ENCODE peak calls at places on chromosomes 11 and 22, in four cellular contexts. D is esophagus muscularis mucosa, J is A549, K is IMR-90. P is an unnamed sample.

GRCh38 chr22:47091241-47091691 is 328.8 kb downstream of the TBC1D22A start:
- DNase-seq in K (no peak), D (no peak), J (no peak), P (no peak)

GRCh38 chr22:43060213-43060612 is 29.0 kb downstream of the TTLL1 start:
- DNase-seq in K (no peak), J (peak; percentile 33), D (no peak), P (peak; percentile 42)

GRCh38 chr11:45885274-45885920 is at the start of gene MAPK8IP1:
- DNase-seq in K (no peak), D (no peak), J (peak; percentile 27), P (peak; percentile 41)

GRCh38 chr11:12239396-12240298 is 129.3 kb downstream of the MICAL2 start:
- DNase-seq in K (peak; percentile 48), J (no peak), D (no peak), P (peak; percentile 66)

GRCh38 chr11:111049131-111049530 is 196.4 kb upstream of the POU2AF2 start:
- DNase-seq in K (no peak), J (no peak), D (no peak), P (no peak)

GRCh38 chr22:19467912-19468311 is 11.1 kb downstream of the UFD1 start:
- DNase-seq in J (no peak), D (no peak), K (no peak), P (no peak)

GRCh38 chr11:88231894-88232482 is 56.7 kb upstream of the RAB38 start:
- DNase-seq in J (peak; percentile 7), K (peak; percentile 40), D (no peak), P (peak; percentile 70)

GRCh38 chr11:69403556-69404215 is 77.8 kb upstream of the LINC01488 start:
- DNase-seq in D (no peak), K (peak; percentile 82), J (peak; percentile 37), P (peak; percentile 91)

GRCh38 chr22:30000566-30000965 is 79.7 kb upstream of the HORMAD2 start:
- DNase-seq in J (no peak), D (no peak), K (peak; percentile 82), P (peak; percentile 18)

GRCh38 chr11:75797796-75798195 is 17.2 kb upstream of the UVRAG start:
- DNase-seq in K (peak; percentile 16), J (no peak), D (no peak), P (peak; percentile 56)

GRCh38 chr11:135069884-135070283 is 657.8 kb upstream of the B3GAT1 start:
- DNase-seq in D (no peak), K (peak; percentile 15), J (peak; percentile 1), P (peak; percentile 1)

GRCh38 chr11:83610996-83611395 is 324.8 kb upstream of the CCDC90B start:
- DNase-seq in K (no peak), J (no peak), D (no peak), P (no peak)

GRCh38 chr11:33802414-33802950 is 28.2 kb upstream of the FBXO3 start:
- DNase-seq in K (peak; percentile 88), J (peak; percentile 81), D (no peak), P (peak; percentile 91)

GRCh38 chr11:119889728-119890280 is 160.8 kb upstream of the NECTIN1 start:
- DNase-seq in K (no peak), D (no peak), J (no peak), P (no peak)

GRCh38 chr11:14593671-14594070 is 49.9 kb upstream of the PDE3B start:
- DNase-seq in K (no peak), D (no peak), J (no peak), P (no peak)

GRCh38 chr22:16968218-16968595 is 39.8 kb downstream of the GAB4 start:
- DNase-seq in J (no peak), D (peak; percentile 89), K (no peak), P (no peak)

GRCh38 chr11:2136209-2136951 is 2.8 kb downstream of the IGF2 start:
- DNase-seq in D (no peak), J (no peak), K (no peak), P (no peak)

GRCh38 chr22:19903031-19903430 is 38.5 kb upstream of the COMT start:
- DNase-seq in K (no peak), J (no peak), D (no peak), P (no peak)

GRCh38 chr11:2093575-2094353 is 45.4 kb downstream of the IGF2 start:
- DNase-seq in D (no peak), K (no peak), J (no peak), P (no peak)

GRCh38 chr11:119727523-119728081 is 1.4 kb downstream of the NECTIN1 start:
- DNase-seq in D (no peak), J (no peak), K (no peak), P (peak; percentile 60)

GRCh38 chr22:22538226-22538989 is 18.3 kb upstream of the ZNF280A start:
- DNase-seq in J (no peak), D (no peak), K (no peak), P (no peak)

GRCh38 chr22:24302591-24302990 is 32.0 kb downstream of the SPECC1L start:
- DNase-seq in K (no peak), J (no peak), D (no peak), P (no peak)

GRCh38 chr22:45867118-45867905 is 109.7 kb downstream of the WNT7B start:
- DNase-seq in K (no peak), D (peak; percentile 39), J (no peak), P (no peak)

GRCh38 chr11:43927070-43927469 is 15.4 kb upstream of the C11orf96 start:
- DNase-seq in J (no peak), D (no peak), K (no peak), P (no peak)

GRCh38 chr11:65866524-65867283 is 5.9 kb downstream of the EFEMP2 start:
- DNase-seq in K (no peak), J (no peak), D (no peak), P (no peak)

GRCh38 chr11:61885166-61885778 is 6.1 kb downstream of the FADS3 start:
- DNase-seq in K (no peak), D (no peak), J (no peak), P (no peak)

GRCh38 chr22:37448521-37449150 is 21.4 kb upstream of the ELFN2 start:
- DNase-seq in D (no peak), J (no peak), K (no peak), P (no peak)

GRCh38 chr22:18044548-18045271 is 20.3 kb upstream of the MICAL3 start:
- DNase-seq in K (peak; percentile 63), J (no peak), D (no peak), P (no peak)

GRCh38 chr11:96082936-96083335 is 159.0 kb upstream of the MTMR2 start:
- DNase-seq in K (no peak), D (no peak), J (no peak), P (no peak)

GRCh38 chr11:69972351-69972802 is 105.7 kb upstream of the ANO1 start:
- DNase-seq in K (no peak), J (no peak), D (no peak), P (no peak)

GRCh38 chr22:16949561-16949960 is 58.5 kb downstream of the GAB4 start:
- DNase-seq in D (no peak), K (no peak), J (no peak), P (no peak)

DNA sequence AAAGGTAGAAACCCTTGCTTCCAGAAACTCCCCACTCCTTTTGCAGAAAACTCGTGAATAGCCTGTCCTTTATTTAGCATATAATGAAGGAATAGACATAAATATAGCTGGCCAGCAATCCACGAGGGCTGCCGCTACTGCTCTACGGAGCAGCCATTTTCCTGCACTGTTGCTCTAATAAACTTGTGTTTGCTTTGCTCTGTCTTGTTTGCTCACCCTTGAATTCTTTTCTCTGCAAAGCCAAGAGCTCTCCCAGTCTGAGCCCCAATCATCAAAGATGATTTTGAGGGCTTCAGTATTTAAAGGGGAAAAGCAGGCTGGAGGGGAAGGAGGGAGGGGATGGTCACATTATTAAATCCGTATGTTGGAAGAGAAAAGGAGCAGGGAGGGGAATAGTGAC is 16.6 kb upstream of the CHKA start:
- DNase-seq in K (no peak), D (no peak), J (no peak), P (no peak)
- H3K27ac ChIP-seq in K (no peak overlapping the region), D (no peak overlapping the region), J (peak overlapping the region; percentile 78), P (no peak overlapping the region)

DNA sequence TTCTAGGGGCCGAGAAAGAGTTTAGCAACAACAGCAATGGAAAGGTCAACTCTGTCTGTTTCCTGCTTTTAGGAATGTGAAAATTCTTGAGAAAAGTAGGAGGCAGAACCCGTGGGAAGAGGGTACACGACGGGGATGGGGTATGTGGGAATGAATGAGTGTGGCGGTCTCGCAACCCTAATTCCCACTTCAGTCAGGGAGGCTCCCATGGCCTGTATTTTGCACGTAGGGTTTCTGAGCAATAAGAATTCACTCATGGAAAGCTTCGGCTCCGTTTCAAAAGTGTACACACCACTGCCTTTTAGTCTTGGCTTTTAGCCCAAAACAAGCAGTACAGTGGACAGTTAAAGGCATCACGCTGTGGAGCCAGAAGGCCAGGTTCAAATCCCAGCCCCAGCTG is 116.7 kb downstream of the MN1 start:
- DNase-seq in J (no peak), K (peak; percentile 6), D (no peak), P (no peak)
- H3K27ac ChIP-seq in J (no peak overlapping the region), K (no peak overlapping the region), D (peak overlapping the region; percentile 75), P (no peak overlapping the region)

GRCh38 chr22:49656291-49656851 is 171.3 kb downstream of the BRD1 start:
- DNase-seq in D (no peak), K (no peak), J (no peak), P (no peak)
- H3K27ac ChIP-seq in D (no peak overlapping the region), K (no peak overlapping the region), J (no peak overlapping the region), P (no peak overlapping the region)

GRCh38 chr11:126123686-126124085 is 61.0 kb upstream of the CDON start:
- DNase-seq in K (no peak), J (no peak), D (no peak), P (peak; percentile 25)
- H3K27ac ChIP-seq in K (no peak overlapping the region), J (no peak overlapping the region), D (no peak overlapping the region), P (no peak overlapping the region)

GRCh38 chr22:41247703-41248102 is 7.0 kb upstream of the CHADL start:
- DNase-seq in K (no peak), D (no peak), J (no peak), P (no peak)

GRCh38 chr22:41250127-41250526 is 9.4 kb upstream of the CHADL start:
- DNase-seq in J (no peak), K (no peak), D (no peak), P (no peak)

GRCh38 chr22:41249442-41249841 is 8.7 kb upstream of the CHADL start:
- DNase-seq in K (no peak), J (no peak), D (no peak), P (no peak)

GRCh38 chr22:41248758-41249157 is 8.0 kb upstream of the CHADL start:
- DNase-seq in K (no peak), J (no peak), D (no peak), P (no peak)

DNA sequence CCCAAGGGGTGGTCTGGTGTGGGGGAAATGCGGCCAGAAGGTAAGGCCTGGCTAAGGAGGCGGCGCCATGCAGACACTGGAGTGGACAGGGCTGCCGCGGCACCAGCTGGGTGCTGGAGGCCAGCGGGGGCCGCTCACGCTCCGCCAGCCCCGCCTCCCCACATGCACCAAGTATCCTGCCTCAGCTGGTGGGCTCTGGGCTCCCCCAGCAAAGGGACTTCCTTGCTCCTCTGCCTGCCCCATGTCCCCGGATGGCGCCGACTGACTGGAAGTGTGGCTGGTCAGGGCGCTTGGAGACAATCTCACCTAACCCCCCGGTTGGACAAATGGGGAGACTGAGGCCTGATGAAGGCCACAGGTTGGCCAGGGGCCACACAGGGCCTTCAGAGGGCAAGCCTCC is 7.6 kb upstream of the CHADL start:
- DNase-seq in K (no peak), J (no peak), D (no peak), P (no peak)
- H3K27ac ChIP-seq in K (no peak overlapping the region), J (no peak overlapping the region), D (no peak overlapping the region), P (no peak overlapping the region)

GRCh38 chr11:16292167-16292859 is 64.0 kb downstream of the SOX6 start:
- DNase-seq in K (no peak), D (no peak), J (no peak), P (no peak)
- H3K27ac ChIP-seq in K (no peak overlapping the region), D (no peak overlapping the region), J (no peak overlapping the region), P (no peak overlapping the region)

P was measured in PC-3.